ENCODE peak calls at places on chromosomes 12 and 14, in five cellular contexts. One of them, this sample, is unnamed.

GRCh38 chr12:13248956-13249355 is 52.4 kb downstream of the EMP1 start:
- DNase-seq in HCT116: no peak
- DNase-seq in left cardiac atrium: no peak
- DNase-seq in LHCN-M2: no peak
- DNase-seq in AG10803: no peak
- DNase-seq in this sample: no peak

GRCh38 chr12:94429191-94429590 is 30.5 kb downstream of the CEP83 start:
- DNase-seq in HCT116: no peak
- DNase-seq in left cardiac atrium: no peak
- DNase-seq in LHCN-M2: no peak
- DNase-seq in AG10803: no peak
- DNase-seq in this sample: no peak

GRCh38 chr12:31033681-31034080 is 40.0 kb upstream of the DDX11 start:
- DNase-seq in HCT116: no peak
- DNase-seq in left cardiac atrium: no peak
- DNase-seq in LHCN-M2: no peak
- DNase-seq in AG10803: peak; percentile 6
- DNase-seq in this sample: no peak

GRCh38 chr12:88559772-88560171 is 20.5 kb downstream of the KITLG start:
- DNase-seq in HCT116: no peak
- DNase-seq in left cardiac atrium: no peak
- DNase-seq in LHCN-M2: no peak
- DNase-seq in AG10803: peak; percentile 33
- DNase-seq in this sample: no peak

GRCh38 chr14:23481362-23481970 is 12.0 kb downstream of the NGDN start:
- DNase-seq in HCT116: no peak
- DNase-seq in left cardiac atrium: no peak
- DNase-seq in LHCN-M2: peak; percentile 34
- DNase-seq in AG10803: no peak
- DNase-seq in this sample: no peak

GRCh38 chr12:103387385-103387784 is 108.4 kb downstream of the C12orf42 start:
- DNase-seq in HCT116: no peak
- DNase-seq in left cardiac atrium: no peak
- DNase-seq in LHCN-M2: no peak
- DNase-seq in AG10803: no peak
- DNase-seq in this sample: no peak

GRCh38 chr12:105813201-105813600 is 325.6 kb downstream of the NUAK1 start:
- DNase-seq in HCT116: no peak
- DNase-seq in left cardiac atrium: no peak
- DNase-seq in LHCN-M2: no peak
- DNase-seq in AG10803: no peak
- DNase-seq in this sample: no peak

GRCh38 chr14:59836116-59836515 is 34.5 kb downstream of the RTN1 start:
- DNase-seq in HCT116: no peak
- DNase-seq in left cardiac atrium: no peak
- DNase-seq in LHCN-M2: peak; percentile 8
- DNase-seq in AG10803: no peak
- DNase-seq in this sample: no peak

GRCh38 chr12:103928736-103929050 is 1.5 kb upstream of the HSP90B1 start:
- DNase-seq in HCT116: no peak
- DNase-seq in left cardiac atrium: peak; percentile 30
- DNase-seq in LHCN-M2: no peak
- DNase-seq in AG10803: no peak
- DNase-seq in this sample: no peak

GRCh38 chr12:107704056-107704455 is 18.5 kb downstream of the PWP1 start:
- DNase-seq in HCT116: no peak
- DNase-seq in left cardiac atrium: no peak
- DNase-seq in LHCN-M2: no peak
- DNase-seq in AG10803: no peak
- DNase-seq in this sample: no peak

GRCh38 chr12:3049596-3050314 is 27.4 kb upstream of the TSPAN9 start:
- DNase-seq in HCT116: no peak
- DNase-seq in left cardiac atrium: no peak
- DNase-seq in LHCN-M2: peak; percentile 61
- DNase-seq in AG10803: no peak
- DNase-seq in this sample: no peak

GRCh38 chr14:104200591-104200990 is 62.2 kb downstream of the KIF26A start:
- DNase-seq in HCT116: no peak
- DNase-seq in left cardiac atrium: no peak
- DNase-seq in LHCN-M2: no peak
- DNase-seq in AG10803: no peak
- DNase-seq in this sample: no peak

GRCh38 chr12:50825372-50825838 is 17.3 kb upstream of the TMPRSS12 start:
- DNase-seq in HCT116: peak; percentile 43
- DNase-seq in left cardiac atrium: no peak
- DNase-seq in LHCN-M2: peak; percentile 65
- DNase-seq in AG10803: peak; percentile 81
- DNase-seq in this sample: peak; percentile 26

GRCh38 chr12:92648242-92649031 is 54.4 kb upstream of the PLEKHG7 start:
- DNase-seq in HCT116: no peak
- DNase-seq in left cardiac atrium: no peak
- DNase-seq in LHCN-M2: peak; percentile 44
- DNase-seq in AG10803: peak; percentile 17
- DNase-seq in this sample: no peak

GRCh38 chr12:93707836-93708235 is 30.7 kb downstream of the CRADD start:
- DNase-seq in HCT116: peak; percentile 26
- DNase-seq in left cardiac atrium: no peak
- DNase-seq in LHCN-M2: peak; percentile 54
- DNase-seq in AG10803: peak; percentile 48
- DNase-seq in this sample: no peak

GRCh38 chr12:21828111-21828775 is 53.7 kb upstream of the KCNJ8 start:
- DNase-seq in HCT116: no peak
- DNase-seq in left cardiac atrium: no peak
- DNase-seq in LHCN-M2: peak; percentile 12
- DNase-seq in AG10803: peak; percentile 48
- DNase-seq in this sample: no peak

GRCh38 chr14:55600784-55601561 is 21.0 kb downstream of the KTN1 start:
- DNase-seq in HCT116: no peak
- DNase-seq in left cardiac atrium: no peak
- DNase-seq in LHCN-M2: peak; percentile 69
- DNase-seq in AG10803: peak; percentile 52
- DNase-seq in this sample: peak; percentile 55

GRCh38 chr12:62724947-62725447 is 210.0 kb downstream of the PPM1H start:
- DNase-seq in HCT116: peak; percentile 99
- DNase-seq in left cardiac atrium: no peak
- DNase-seq in LHCN-M2: peak; percentile 98
- DNase-seq in AG10803: peak; percentile 100
- DNase-seq in this sample: peak; percentile 84

GRCh38 chr14:26163761-26164160 is 434.1 kb downstream of the NOVA1 start:
- DNase-seq in HCT116: no peak
- DNase-seq in left cardiac atrium: no peak
- DNase-seq in LHCN-M2: peak; percentile 1
- DNase-seq in AG10803: peak; percentile 49
- DNase-seq in this sample: no peak

GRCh38 chr12:45433441-45433868 is 217.6 kb downstream of the ANO6 start:
- DNase-seq in HCT116: no peak
- DNase-seq in left cardiac atrium: no peak
- DNase-seq in LHCN-M2: no peak
- DNase-seq in AG10803: no peak
- DNase-seq in this sample: no peak

GRCh38 chr12:79187032-79187431 is 322.5 kb downstream of the SYT1 start:
- DNase-seq in HCT116: no peak
- DNase-seq in left cardiac atrium: no peak
- DNase-seq in LHCN-M2: no peak
- DNase-seq in AG10803: no peak
- DNase-seq in this sample: no peak

GRCh38 chr14:57290753-57291152 is 22.0 kb downstream of the AP5M1 start:
- DNase-seq in HCT116: no peak
- DNase-seq in left cardiac atrium: no peak
- DNase-seq in LHCN-M2: no peak
- DNase-seq in AG10803: no peak
- DNase-seq in this sample: no peak

GRCh38 chr12:121241203-121241970 is 31.5 kb downstream of the P2RX4 start:
- DNase-seq in HCT116: no peak
- DNase-seq in left cardiac atrium: no peak
- DNase-seq in LHCN-M2: no peak
- DNase-seq in AG10803: peak; percentile 7
- DNase-seq in this sample: no peak

GRCh38 chr12:104677441-104678089 is 220.8 kb downstream of the CHST11 start:
- DNase-seq in HCT116: peak; percentile 28
- DNase-seq in left cardiac atrium: no peak
- DNase-seq in LHCN-M2: no peak
- DNase-seq in AG10803: no peak
- DNase-seq in this sample: no peak

GRCh38 chr12:27462851-27463250 is 16.3 kb downstream of the SMCO2 start:
- DNase-seq in HCT116: no peak
- DNase-seq in left cardiac atrium: no peak
- DNase-seq in LHCN-M2: no peak
- DNase-seq in AG10803: no peak
- DNase-seq in this sample: no peak

GRCh38 chr12:113971392-113971791 is 5.3 kb upstream of the RBM19 start:
- DNase-seq in HCT116: no peak
- DNase-seq in left cardiac atrium: no peak
- DNase-seq in LHCN-M2: no peak
- DNase-seq in AG10803: no peak
- DNase-seq in this sample: no peak